ENCODE peak calls at places on chromosomes 6 and 20, in eight cellular contexts. O is stimulated activated naive CD4-positive, alpha-beta T cell; D is NCI-H1436; G is activated T-helper 1 cell treated with anti-CD3 and anti-CD28 coated beads, Interleukin-12 subunit alpha, Interleukin-12 subunit beta, Interleukin-2, Interleukin-4 antibody, amounts not matched to agents 30 ng/mL and 10 ng/mL and 1 ng/mL, durations not matched to agents 14 hours and 24 hours and 36 hours; C is CD8-positive, alpha-beta T cell; A is NCI-H524; I is psoas muscle; X is A549. T is an unnamed sample.

GRCh38 chr6:165799736-165800135 is 136.7 kb upstream of the PDE10A start:
- DNase-seq in O (no peak), D (no peak), G (no peak), C (no peak), A (no peak), I (peak; percentile 59), X (no peak), T (no peak)

GRCh38 chr6:107658920-107659879 is 164.9 kb downstream of the SCML4 start:
- DNase-seq in O (no peak), D (peak; percentile 8), G (no peak), C (no peak), A (no peak), I (no peak), X (no peak), T (no peak)

GRCh38 chr6:170200458-170200891 is 90.4 kb downstream of the DLL1 start:
- DNase-seq in O (no peak), D (no peak), G (no peak), C (no peak), A (no peak), I (no peak), X (no peak), T (no peak)

GRCh38 chr20:2042400-2042799 is 48.5 kb upstream of the PDYN start:
- DNase-seq in O (no peak), D (no peak), G (no peak), C (no peak), A (no peak), I (no peak), X (no peak), T (no peak)

GRCh38 chr20:63808145-63808724 is 22.8 kb downstream of the ZBTB46 start:
- DNase-seq in O (no peak), D (no peak), G (no peak), C (no peak), A (no peak), I (no peak), X (no peak), T (no peak)

GRCh38 chr6:122651604-122652003 is 41.4 kb downstream of the PKIB start:
- DNase-seq in O (no peak), D (no peak), G (no peak), C (no peak), A (no peak), I (no peak), X (no peak), T (no peak)

GRCh38 chr6:166382933-166383816 is at the start of gene MPC1:
- DNase-seq in O (peak; percentile 92), D (peak; percentile 91), G (peak; percentile 95), C (peak; percentile 88), A (peak; percentile 93), I (peak; percentile 98), X (peak; percentile 93), T (peak; percentile 87)

GRCh38 chr6:165931675-165932074 is 236.0 kb downstream of the TBXT start:
- DNase-seq in O (no peak), D (no peak), G (no peak), C (no peak), A (no peak), I (no peak), X (no peak), T (no peak)

GRCh38 chr6:89084542-89084941 is 4.0 kb downstream of the PNRC1 start:
- DNase-seq in O (peak; percentile 28), D (no peak), G (no peak), C (no peak), A (no peak), I (no peak), X (no peak), T (no peak)

GRCh38 chr6:2221724-2222274 is 23.6 kb downstream of the GMDS start:
- DNase-seq in O (no peak), D (no peak), G (no peak), C (no peak), A (no peak), I (no peak), X (no peak), T (no peak)